ENCODE peak calls at places on chromosomes 5 and 9, in five cellular contexts. One of them, this sample, is unnamed.

GRCh38 chr5:64972591-64972990 is 203.9 kb downstream of the CWC27 start:
- DNase-seq in breast epithelium: no peak
- DNase-seq in neural crest cell: no peak
- DNase-seq in RWPE1: no peak
- DNase-seq in spleen: no peak
- DNase-seq in this sample: no peak

GRCh38 chr9:112764837-112765236 is 14.3 kb downstream of the SNX30 start:
- DNase-seq in RWPE1: no peak
- DNase-seq in spleen: no peak
- DNase-seq in neural crest cell: no peak
- DNase-seq in breast epithelium: no peak
- DNase-seq in this sample: no peak

GRCh38 chr9:27407966-27408365 is 111.0 kb upstream of the EQTN start:
- DNase-seq in breast epithelium: no peak
- DNase-seq in neural crest cell: no peak
- DNase-seq in spleen: no peak
- DNase-seq in RWPE1: peak; percentile 41
- DNase-seq in this sample: no peak

GRCh38 chr9:133821606-133822438 is 83.7 kb upstream of the SARDH start:
- DNase-seq in spleen: no peak
- DNase-seq in neural crest cell: no peak
- DNase-seq in breast epithelium: no peak
- DNase-seq in RWPE1: no peak
- DNase-seq in this sample: no peak

GRCh38 chr5:177296581-177296980 is 6.9 kb downstream of the RAB24 start:
- DNase-seq in neural crest cell: no peak
- DNase-seq in breast epithelium: no peak
- DNase-seq in RWPE1: no peak
- DNase-seq in spleen: peak; percentile 72
- DNase-seq in this sample: no peak

GRCh38 chr9:98201102-98201501 is 8.7 kb upstream of the CORO2A start:
- DNase-seq in neural crest cell: no peak
- DNase-seq in breast epithelium: no peak
- DNase-seq in RWPE1: no peak
- DNase-seq in spleen: no peak
- DNase-seq in this sample: no peak

GRCh38 chr9:91886433-91887031 is 63.5 kb downstream of the ROR2 start:
- DNase-seq in neural crest cell: no peak
- DNase-seq in spleen: peak; percentile 72
- DNase-seq in RWPE1: no peak
- DNase-seq in breast epithelium: no peak
- DNase-seq in this sample: peak; percentile 72

GRCh38 chr9:102049586-102050246 is 311.3 kb upstream of the GRIN3A start:
- DNase-seq in spleen: no peak
- DNase-seq in neural crest cell: no peak
- DNase-seq in RWPE1: no peak
- DNase-seq in breast epithelium: no peak
- DNase-seq in this sample: no peak

GRCh38 chr9:93025736-93026135 is 32.8 kb upstream of the SUSD3 start:
- DNase-seq in spleen: no peak
- DNase-seq in RWPE1: no peak
- DNase-seq in breast epithelium: no peak
- DNase-seq in neural crest cell: no peak
- DNase-seq in this sample: no peak

GRCh38 chr5:10934789-10935355 is 173.8 kb upstream of the DAP start:
- DNase-seq in RWPE1: no peak
- DNase-seq in spleen: no peak
- DNase-seq in breast epithelium: no peak
- DNase-seq in neural crest cell: no peak
- DNase-seq in this sample: no peak

GRCh38 chr5:6750142-6750840 is 37.1 kb downstream of the TENT4A start:
- DNase-seq in neural crest cell: no peak
- DNase-seq in spleen: peak; percentile 56
- DNase-seq in breast epithelium: no peak
- DNase-seq in RWPE1: no peak
- DNase-seq in this sample: no peak

GRCh38 chr9:14616188-14616982 is 76.8 kb downstream of the ZDHHC21 start:
- DNase-seq in RWPE1: peak; percentile 11
- DNase-seq in breast epithelium: no peak
- DNase-seq in spleen: no peak
- DNase-seq in neural crest cell: no peak
- DNase-seq in this sample: no peak

GRCh38 chr5:113806250-113806649 is 292.8 kb downstream of the YTHDC2 start:
- DNase-seq in RWPE1: no peak
- DNase-seq in spleen: no peak
- DNase-seq in neural crest cell: no peak
- DNase-seq in breast epithelium: no peak
- DNase-seq in this sample: no peak

GRCh38 chr9:81462759-81463158 is 226.6 kb downstream of the TLE1 start:
- DNase-seq in RWPE1: no peak
- DNase-seq in spleen: no peak
- DNase-seq in breast epithelium: no peak
- DNase-seq in neural crest cell: no peak
- DNase-seq in this sample: no peak

GRCh38 chr5:37197340-37198050 is 51.7 kb downstream of the CPLANE1 start:
- DNase-seq in spleen: no peak
- DNase-seq in neural crest cell: no peak
- DNase-seq in RWPE1: no peak
- DNase-seq in breast epithelium: no peak
- DNase-seq in this sample: no peak

GRCh38 chr9:131668439-131669233 is 71.2 kb downstream of the RAPGEF1 start:
- DNase-seq in spleen: peak; percentile 86
- DNase-seq in RWPE1: peak; percentile 43
- DNase-seq in neural crest cell: no peak
- DNase-seq in breast epithelium: no peak
- DNase-seq in this sample: no peak

GRCh38 chr9:101791938-101792337 is 53.5 kb upstream of the GRIN3A start:
- DNase-seq in spleen: no peak
- DNase-seq in breast epithelium: no peak
- DNase-seq in neural crest cell: peak; percentile 64
- DNase-seq in RWPE1: peak; percentile 48
- DNase-seq in this sample: peak; percentile 77

GRCh38 chr5:53343187-53343586 is 137.2 kb upstream of the FST start:
- DNase-seq in spleen: no peak
- DNase-seq in neural crest cell: no peak
- DNase-seq in breast epithelium: no peak
- DNase-seq in RWPE1: peak; percentile 89
- DNase-seq in this sample: no peak

GRCh38 chr9:5899292-5899691 is 8.6 kb downstream of the MLANA start:
- DNase-seq in neural crest cell: no peak
- DNase-seq in RWPE1: no peak
- DNase-seq in spleen: no peak
- DNase-seq in breast epithelium: no peak
- DNase-seq in this sample: no peak

GRCh38 chr5:22787807-22788206 is 65.3 kb downstream of the CDH12 start:
- DNase-seq in RWPE1: no peak
- DNase-seq in breast epithelium: no peak
- DNase-seq in spleen: no peak
- DNase-seq in neural crest cell: no peak
- DNase-seq in this sample: no peak

GRCh38 chr5:26813235-26813634 is 225.2 kb downstream of the CDH9 start:
- DNase-seq in spleen: no peak
- DNase-seq in neural crest cell: no peak
- DNase-seq in breast epithelium: no peak
- DNase-seq in RWPE1: no peak
- DNase-seq in this sample: no peak
- TF ChIP-seq CTCF in spleen: no peak
- TF ChIP-seq CTCF in neural crest cell: no peak
- TF ChIP-seq CTCF in breast epithelium: no peak
- TF ChIP-seq CTCF in RWPE1: no peak
- TF ChIP-seq CTCF in this sample: no peak

GRCh38 chr5:3417376-3417943 is 178.2 kb upstream of the IRX1 start:
- DNase-seq in breast epithelium: no peak
- DNase-seq in neural crest cell: no peak
- DNase-seq in spleen: no peak
- DNase-seq in RWPE1: no peak
- DNase-seq in this sample: no peak
- TF ChIP-seq CTCF in breast epithelium: no peak
- TF ChIP-seq CTCF in neural crest cell: no peak
- TF ChIP-seq CTCF in spleen: no peak
- TF ChIP-seq CTCF in RWPE1: no peak
- TF ChIP-seq CTCF in this sample: peak; percentile 69

GRCh38 chr5:32444191-32444945 is at the start of gene ZFR:
- DNase-seq in spleen: peak; percentile 98
- DNase-seq in RWPE1: peak; percentile 97
- DNase-seq in breast epithelium: peak; percentile 89
- DNase-seq in neural crest cell: peak; percentile 88
- DNase-seq in this sample: peak; percentile 66
- TF ChIP-seq CTCF in spleen: peak; percentile 17
- TF ChIP-seq CTCF in RWPE1: no peak
- TF ChIP-seq CTCF in breast epithelium: no peak
- TF ChIP-seq CTCF in neural crest cell: no peak
- TF ChIP-seq CTCF in this sample: no peak

GRCh38 chr5:124301850-124302249 is 444.6 kb downstream of the ZNF608 start:
- DNase-seq in spleen: no peak
- DNase-seq in RWPE1: no peak
- DNase-seq in breast epithelium: no peak
- DNase-seq in neural crest cell: no peak
- DNase-seq in this sample: no peak
- TF ChIP-seq CTCF in spleen: no peak
- TF ChIP-seq CTCF in RWPE1: no peak
- TF ChIP-seq CTCF in breast epithelium: no peak
- TF ChIP-seq CTCF in neural crest cell: no peak
- TF ChIP-seq CTCF in this sample: no peak

GRCh38 chr5:139012170-139012569 is 137.0 kb upstream of the LRRTM2 start:
- DNase-seq in spleen: no peak
- DNase-seq in RWPE1: no peak
- DNase-seq in breast epithelium: no peak
- DNase-seq in neural crest cell: no peak
- DNase-seq in this sample: peak; percentile 58
- TF ChIP-seq CTCF in spleen: no peak
- TF ChIP-seq CTCF in RWPE1: no peak
- TF ChIP-seq CTCF in breast epithelium: no peak
- TF ChIP-seq CTCF in neural crest cell: no peak
- TF ChIP-seq CTCF in this sample: no peak

DNA sequence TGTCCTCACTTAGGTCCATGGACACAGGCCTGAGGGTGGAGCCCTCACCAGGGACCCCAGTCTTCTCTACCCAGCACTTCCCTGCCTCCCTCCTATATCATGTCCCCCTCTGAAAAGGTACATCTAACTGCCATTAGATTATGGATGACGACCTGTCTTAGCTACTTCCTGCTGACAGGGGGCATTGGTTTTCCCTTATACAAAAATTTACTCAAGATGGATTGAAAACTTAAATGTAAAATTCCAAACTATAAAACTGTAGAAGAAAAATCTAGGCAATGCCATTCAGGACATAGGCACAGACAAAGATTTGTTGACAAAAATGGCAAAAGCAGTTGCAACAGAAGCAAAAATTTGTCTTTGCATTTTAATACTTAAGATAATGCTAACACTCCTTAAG is 623.2 kb upstream of the FAM174A start:
- DNase-seq in breast epithelium: no peak
- DNase-seq in spleen: no peak
- DNase-seq in neural crest cell: no peak
- DNase-seq in RWPE1: no peak
- DNase-seq in this sample: no peak
- TF ChIP-seq CTCF in breast epithelium: no peak
- TF ChIP-seq CTCF in spleen: no peak
- TF ChIP-seq CTCF in neural crest cell: peak; percentile 14
- TF ChIP-seq CTCF in RWPE1: no peak
- TF ChIP-seq CTCF in this sample: peak; percentile 16